ENCODE peak calls at places on chromosomes 13 and 19, in ten cellular contexts. M, X, F, I, U, G, N, A, R and Q are unnamed samples.

GRCh38 chr19:4057913-4058695 is 8.6 kb downstream of the ZBTB7A start:
- DNase-seq in M (no peak), X (no peak), F (peak), I (peak), U (peak), G (peak), N (peak), A (no peak), R (peak), Q (no peak)

GRCh38 chr19:30374791-30375650 is 2.8 kb downstream of the ZNF536 start:
- DNase-seq in M (no peak), X (no peak), F (no peak), I (peak), U (no peak), G (no peak), N (no peak), A (no peak), R (no peak), Q (no peak)

GRCh38 chr19:4713384-4713951 is 10.2 kb downstream of the DPP9 start:
- DNase-seq in M (no peak), X (no peak), F (peak), I (no peak), U (no peak), G (peak), N (no peak), A (peak), R (peak), Q (peak)

GRCh38 chr19:3493651-3494050 is 6.8 kb downstream of the DOHH start:
- DNase-seq in M (no peak), X (no peak), F (no peak), I (no peak), U (no peak), G (no peak), N (no peak), A (no peak), R (no peak), Q (no peak)

GRCh38 chr13:34462843-34463242 is 479.2 kb upstream of the NBEA start:
- DNase-seq in M (no peak), X (no peak), F (no peak), I (no peak), U (no peak), G (peak), N (no peak), A (no peak), R (peak), Q (no peak)

GRCh38 chr19:47102561-47103135 is 10.9 kb downstream of the ZC3H4 start:
- DNase-seq in M (no peak), X (no peak), F (no peak), I (no peak), U (no peak), G (no peak), N (no peak), A (no peak), R (no peak), Q (no peak)

GRCh38 chr13:112760440-112760839 is 70.6 kb downstream of the ATP11A start:
- DNase-seq in M (no peak), X (no peak), F (no peak), I (no peak), U (no peak), G (no peak), N (no peak), A (no peak), R (peak), Q (no peak)

GRCh38 chr13:107873908-107874307 is 341.4 kb downstream of the LIG4 start:
- DNase-seq in M (no peak), X (no peak), F (no peak), I (no peak), U (no peak), G (no peak), N (no peak), A (no peak), R (peak), Q (no peak)

GRCh38 chr13:36997716-36998427 is 1.3 kb downstream of the ALG5 start:
- DNase-seq in M (no peak), X (no peak), F (no peak), I (no peak), U (no peak), G (no peak), N (no peak), A (no peak), R (no peak), Q (no peak)

GRCh38 chr19:31317542-31317941 is 31.7 kb downstream of the TSHZ3 start:
- DNase-seq in M (no peak), X (no peak), F (no peak), I (no peak), U (no peak), G (no peak), N (no peak), A (no peak), R (no peak), Q (no peak)

GRCh38 chr19:34274827-34275625 is 20.7 kb downstream of the GARRE1 start:
- DNase-seq in M (no peak), X (no peak), F (no peak), I (no peak), U (no peak), G (no peak), N (no peak), A (no peak), R (peak), Q (no peak)

GRCh38 chr13:37326319-37326718 is 220.9 kb upstream of the CSNK1A1L start:
- DNase-seq in M (no peak), X (no peak), F (no peak), I (no peak), U (no peak), G (no peak), N (no peak), A (no peak), R (peak), Q (no peak)

GRCh38 chr19:46975918-46976782 is 43.5 kb upstream of the NPAS1 start:
- DNase-seq in M (no peak), X (peak), F (peak), I (peak), U (peak), G (no peak), N (peak), A (no peak), R (peak), Q (peak)

GRCh38 chr19:33805840-33806433 is 9.3 kb downstream of the KCTD15 start:
- DNase-seq in M (no peak), X (no peak), F (peak), I (no peak), U (no peak), G (no peak), N (no peak), A (no peak), R (no peak), Q (no peak)

GRCh38 chr13:32476892-32477291 is 49.0 kb upstream of the N4BP2L1 start:
- DNase-seq in M (no peak), X (no peak), F (peak), I (no peak), U (no peak), G (no peak), N (no peak), A (no peak), R (no peak), Q (no peak)

GRCh38 chr13:112838038-112838965 is 130.7 kb upstream of the MCF2L start:
- DNase-seq in M (no peak), X (no peak), F (no peak), I (no peak), U (no peak), G (no peak), N (no peak), A (no peak), R (no peak), Q (no peak)

GRCh38 chr13:67416047-67416925 is 186.2 kb upstream of the PCDH9 start:
- DNase-seq in M (peak), X (peak), F (peak), I (peak), U (no peak), G (peak), N (peak), A (peak), R (peak), Q (no peak)

GRCh38 chr19:15195987-15196682 is 4.7 kb downstream of the NOTCH3 start:
- DNase-seq in M (no peak), X (peak), F (no peak), I (peak), U (no peak), G (no peak), N (peak), A (no peak), R (no peak), Q (no peak)

GRCh38 chr19:2261438-2262172 is 5.4 kb upstream of the JSRP1 start:
- DNase-seq in M (peak), X (no peak), F (peak), I (no peak), U (no peak), G (no peak), N (no peak), A (no peak), R (peak), Q (no peak)

GRCh38 chr13:27131202-27131623 is 40.4 kb downstream of the USP12 start:
- DNase-seq in M (peak), X (no peak), F (no peak), I (peak), U (no peak), G (no peak), N (no peak), A (peak), R (peak), Q (no peak)

GRCh38 chr19:49528211-49528771 is 488 bp downstream of the RCN3 start:
- DNase-seq in M (no peak), X (no peak), F (no peak), I (no peak), U (peak), G (no peak), N (no peak), A (no peak), R (peak), Q (no peak)

GRCh38 chr13:111280226-111280625 is 40.2 kb upstream of the TEX29 start:
- DNase-seq in M (no peak), X (no peak), F (no peak), I (no peak), U (no peak), G (no peak), N (no peak), A (no peak), R (no peak), Q (no peak)

GRCh38 chr13:50892162-50892944 is 17.2 kb upstream of the RNASEH2B start:
- DNase-seq in M (peak), X (no peak), F (no peak), I (no peak), U (no peak), G (no peak), N (no peak), A (no peak), R (no peak), Q (no peak)

GRCh38 chr19:19540707-19541515 is 2.8 kb downstream of the CILP2 start:
- DNase-seq in M (peak), X (peak), F (peak), I (peak), U (no peak), G (no peak), N (peak), A (no peak), R (peak), Q (no peak)

GRCh38 chr19:57267294-57267693 is 13.0 kb upstream of the ZNF460 start:
- DNase-seq in M (no peak), X (no peak), F (no peak), I (no peak), U (no peak), G (no peak), N (no peak), A (no peak), R (no peak), Q (peak)

GRCh38 chr19:54309811-54310210 is 3.2 kb downstream of the LILRA5 start:
- DNase-seq in M (no peak), X (no peak), F (no peak), I (no peak), U (no peak), G (no peak), N (no peak), A (no peak), R (no peak), Q (no peak)

GRCh38 chr13:79581870-79582315 is 100.9 kb downstream of the NDFIP2 start:
- DNase-seq in M (no peak), X (no peak), F (peak), I (peak), U (no peak), G (no peak), N (no peak), A (no peak), R (peak), Q (peak)

GRCh38 chr13:36536546-36536945 is 104.3 kb downstream of the CCNA1 start:
- DNase-seq in M (no peak), X (no peak), F (no peak), I (no peak), U (no peak), G (no peak), N (no peak), A (no peak), R (no peak), Q (no peak)

GRCh38 chr13:99446242-99446641 is 55.0 kb upstream of the TM9SF2 start:
- DNase-seq in M (no peak), X (no peak), F (no peak), I (peak), U (no peak), G (no peak), N (no peak), A (no peak), R (no peak), Q (no peak)
- TF ChIP-seq CTCF in M (no peak), X (peak), F (no peak), I (peak), U (no peak), G (no peak), N (no peak), A (peak), R (no peak), Q (no peak)

GRCh38 chr19:45147835-45148676 is 12.7 kb downstream of the NKPD1 start:
- DNase-seq in M (no peak), X (no peak), F (no peak), I (peak), U (no peak), G (no peak), N (no peak), A (no peak), R (no peak), Q (no peak)
- TF ChIP-seq CTCF in M (no peak), X (no peak), F (no peak), I (peak), U (no peak), G (no peak), N (no peak), A (no peak), R (no peak), Q (no peak)

GRCh38 chr19:7500811-7501450 is 12.1 kb upstream of the PEX11G start:
- DNase-seq in M (peak), X (peak), F (no peak), I (peak), U (no peak), G (peak), N (peak), A (no peak), R (peak), Q (no peak)
- TF ChIP-seq CTCF in M (no peak), X (peak), F (no peak), I (peak), U (peak), G (no peak), N (no peak), A (no peak), R (no peak), Q (peak)

DNA sequence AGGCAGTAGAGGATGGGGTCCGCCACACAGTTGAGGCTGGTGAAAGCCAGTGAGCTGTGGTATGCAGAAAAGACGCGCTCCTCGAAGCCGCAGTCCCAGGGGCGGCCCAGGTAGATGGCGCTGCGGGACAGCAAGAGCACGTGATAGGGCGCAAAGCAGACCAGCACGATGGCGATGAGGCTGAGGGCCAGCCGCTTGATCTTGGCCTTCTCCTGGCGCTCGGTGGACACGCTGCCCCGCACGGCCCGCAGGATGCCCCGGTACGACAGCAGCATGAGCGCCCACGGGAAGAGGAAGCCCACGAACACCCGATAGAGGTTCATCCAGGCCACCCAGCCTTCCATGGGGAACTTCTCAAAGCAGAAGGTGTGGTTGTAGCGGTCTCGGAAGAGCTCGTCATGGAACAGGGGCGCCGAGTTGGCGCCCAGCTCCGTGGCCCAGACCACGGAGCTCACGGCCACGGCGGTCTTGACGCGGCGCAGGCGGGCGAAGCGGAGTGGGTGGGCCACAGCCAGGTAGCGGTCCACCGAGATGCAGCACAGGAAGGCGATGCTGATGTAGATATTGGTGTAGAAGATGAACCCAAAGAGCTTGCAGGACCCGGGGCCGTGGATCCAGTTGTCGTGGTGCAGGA is 6.5 kb upstream of the OPA3 start:
- DNase-seq in M (peak), X (peak), F (peak), I (peak), U (no peak), G (peak), N (peak), A (no peak), R (no peak), Q (no peak)
- TF ChIP-seq CTCF in M (peak), X (peak), F (no peak), I (peak), U (no peak), G (peak), N (peak), A (no peak), R (no peak), Q (peak)

GRCh38 chr13:49560270-49561063 is 24.9 kb downstream of the RCBTB1 start:
- DNase-seq in M (no peak), X (peak), F (no peak), I (no peak), U (no peak), G (peak), N (no peak), A (no peak), R (peak), Q (no peak)
- TF ChIP-seq CTCF in M (no peak), X (peak), F (no peak), I (peak), U (peak), G (peak), N (peak), A (peak), R (peak), Q (peak)